ENCODE peak calls at places on chromosomes 7 and 10, in five cellular contexts. A, D, J, F and V are unnamed samples.

GRCh38 chr10:29784175-29784773 is 149.5 kb upstream of the SVIL start:
- DNase-seq in D (no peak), A (no peak), J (no peak), F (no peak), V (no peak)

GRCh38 chr7:157986051-157986450 is 601.6 kb downstream of the PTPRN2 start:
- DNase-seq in A (no peak), J (no peak), F (no peak), D (no peak), V (no peak)

GRCh38 chr7:109873296-109873695 is 1217.6 kb upstream of the LRRN3 start:
- DNase-seq in J (no peak), A (no peak), F (no peak), D (no peak), V (no peak)

GRCh38 chr7:33764752-33765451 is 140.4 kb upstream of the BMPER start:
- DNase-seq in F (no peak), A (no peak), D (no peak), J (no peak), V (no peak)

GRCh38 chr7:44149571-44150465 is 8.7 kb upstream of the MYL7 start:
- DNase-seq in J (no peak), D (no peak), A (no peak), F (no peak), V (no peak)

GRCh38 chr10:58743466-58744115 is 230.9 kb downstream of the BICC1 start:
- DNase-seq in F (no peak), J (no peak), A (no peak), D (no peak), V (no peak)

GRCh38 chr7:100053201-100053600 is 3.6 kb downstream of the ZSCAN21 start:
- DNase-seq in A (peak; percentile 19), J (no peak), D (no peak), F (no peak), V (peak; percentile 26)

GRCh38 chr7:15041226-15041625 is 138.7 kb upstream of the DGKB start:
- DNase-seq in A (no peak), F (no peak), D (no peak), J (no peak), V (no peak)

GRCh38 chr7:91201731-91202130 is 62.5 kb upstream of the FZD1 start:
- DNase-seq in F (no peak), J (no peak), D (no peak), A (no peak), V (no peak)

GRCh38 chr10:4082851-4083250 is 297.8 kb upstream of the KLF6 start:
- DNase-seq in D (no peak), A (no peak), F (no peak), J (no peak), V (no peak)

GRCh38 chr10:6048281-6049030 is 13.7 kb downstream of the IL2RA start:
- DNase-seq in D (no peak), F (no peak), A (no peak), J (peak; percentile 24), V (no peak)

GRCh38 chr7:67764312-67764711 is 767.7 kb downstream of the TYW1 start:
- DNase-seq in F (no peak), J (no peak), A (no peak), D (no peak), V (no peak)

GRCh38 chr10:73879296-73880173 is 5.2 kb upstream of the CAMK2G start:
- DNase-seq in D (peak; percentile 89), A (peak; percentile 63), J (peak; percentile 87), F (no peak), V (peak; percentile 71)

GRCh38 chr7:122770943-122771342 is 68.2 kb upstream of the RNF148 start:
- DNase-seq in A (no peak), F (no peak), D (no peak), J (no peak), V (no peak)

GRCh38 chr7:30849565-30849964 is 62.1 kb upstream of the AQP1 start:
- DNase-seq in J (no peak), D (no peak), F (no peak), A (no peak), V (no peak)

GRCh38 chr10:73577788-73578187 is 13.4 kb downstream of the USP54 start:
- DNase-seq in A (no peak), J (no peak), D (no peak), F (no peak), V (no peak)

GRCh38 chr7:69873512-69873911 is 275.2 kb downstream of the AUTS2 start:
- DNase-seq in J (no peak), D (no peak), A (no peak), F (no peak), V (no peak)

DNA sequence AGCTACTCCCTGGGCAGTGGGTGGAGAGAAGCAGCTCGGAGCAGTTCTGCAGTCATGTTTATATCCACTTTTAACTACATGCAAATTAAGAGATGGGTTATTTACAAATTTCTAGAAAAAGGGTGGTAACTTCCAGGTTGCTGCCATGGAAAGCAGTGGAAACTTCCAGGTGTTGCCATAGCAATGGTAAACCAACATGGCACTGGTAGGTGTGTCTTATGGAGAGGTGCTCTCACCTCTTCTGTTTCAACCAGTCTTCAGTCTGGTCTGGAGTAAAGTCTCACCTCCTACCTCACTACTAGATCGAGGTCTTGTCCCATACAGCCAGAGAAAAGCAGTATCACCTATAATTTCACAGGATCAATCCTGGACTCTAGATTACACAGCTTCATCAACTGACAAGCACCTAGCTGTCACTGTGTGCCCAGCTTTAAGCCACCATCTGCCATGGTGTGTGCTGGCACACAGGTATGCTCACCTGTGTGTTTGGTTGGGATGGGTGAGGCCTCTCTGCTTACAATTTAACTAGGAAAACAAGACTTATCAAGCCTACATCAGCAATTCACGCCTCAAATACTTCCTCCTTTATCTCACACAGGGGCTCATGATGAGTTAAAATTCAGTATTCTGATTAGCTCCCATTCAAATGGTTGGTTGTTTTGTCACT is 608.4 kb downstream of the PARD3 start:
- DNase-seq in J (no peak), A (no peak), F (no peak), D (no peak), V (no peak)
- TF ChIP-seq TAF1 in J (no peak), A (no peak), F (no peak), D (no peak), V (no peak)

DNA sequence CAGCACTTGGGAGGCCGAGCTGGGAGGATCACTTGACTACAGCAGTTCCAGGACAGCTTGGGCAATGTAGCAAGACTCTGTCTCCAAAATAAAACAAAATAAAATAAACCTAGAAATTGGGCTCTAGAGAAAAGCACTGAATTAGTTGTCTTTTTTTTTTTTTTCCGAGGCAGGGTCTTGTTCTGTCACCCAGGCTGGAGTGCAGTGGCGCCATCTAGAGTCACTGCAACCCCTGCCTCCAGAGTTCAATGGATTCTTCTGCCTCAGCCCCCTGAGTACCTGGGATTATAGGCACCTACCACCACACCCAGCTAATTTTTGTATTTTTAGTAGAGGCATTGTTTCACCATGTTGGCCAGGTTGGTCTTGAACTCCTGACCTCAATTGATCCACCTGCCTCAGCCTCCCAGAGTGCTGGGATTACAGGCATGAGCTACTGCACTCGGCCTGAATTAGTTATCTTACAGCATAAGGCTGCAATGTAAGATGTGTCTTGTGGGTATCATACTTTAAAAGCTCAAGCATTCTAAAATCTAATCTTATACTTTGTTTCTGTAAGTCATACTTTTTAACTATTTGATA is 12.8 kb downstream of the MEIG1 start:
- DNase-seq in A (no peak), F (no peak), D (no peak), J (peak; percentile 63), V (no peak)
- TF ChIP-seq TAF1 in A (no peak), F (no peak), D (no peak), J (no peak), V (no peak)

GRCh38 chr7:153943428-153944370 is 108.5 kb upstream of the DPP6 start:
- DNase-seq in A (no peak), D (no peak), F (no peak), J (no peak), V (no peak)
- TF ChIP-seq TAF1 in A (no peak), D (no peak), F (no peak), J (no peak), V (no peak)

GRCh38 chr7:80277434-80278427 is 143.1 kb downstream of the GNAI1 start:
- DNase-seq in D (no peak), J (no peak), A (no peak), F (no peak), V (no peak)

GRCh38 chr7:80275192-80275605 is 140.6 kb downstream of the GNAI1 start:
- DNase-seq in J (no peak), F (no peak), A (no peak), D (no peak), V (no peak)

GRCh38 chr7:80278737-80279136 is 144.1 kb downstream of the GNAI1 start:
- DNase-seq in F (no peak), D (no peak), A (no peak), J (no peak), V (no peak)

GRCh38 chr7:80273327-80273726 is 138.7 kb downstream of the GNAI1 start:
- DNase-seq in J (no peak), A (no peak), F (no peak), D (no peak), V (no peak)
- TF ChIP-seq TAF1 in J (no peak), A (no peak), F (no peak), D (no peak), V (no peak)

GRCh38 chr7:75028299-75028698 is 45.3 kb downstream of the RCC1L start:
- DNase-seq in D (no peak), J (no peak), F (no peak), A (no peak), V (no peak)
- TF ChIP-seq TAF1 in D (no peak), J (no peak), F (no peak), A (no peak), V (no peak)

DNA sequence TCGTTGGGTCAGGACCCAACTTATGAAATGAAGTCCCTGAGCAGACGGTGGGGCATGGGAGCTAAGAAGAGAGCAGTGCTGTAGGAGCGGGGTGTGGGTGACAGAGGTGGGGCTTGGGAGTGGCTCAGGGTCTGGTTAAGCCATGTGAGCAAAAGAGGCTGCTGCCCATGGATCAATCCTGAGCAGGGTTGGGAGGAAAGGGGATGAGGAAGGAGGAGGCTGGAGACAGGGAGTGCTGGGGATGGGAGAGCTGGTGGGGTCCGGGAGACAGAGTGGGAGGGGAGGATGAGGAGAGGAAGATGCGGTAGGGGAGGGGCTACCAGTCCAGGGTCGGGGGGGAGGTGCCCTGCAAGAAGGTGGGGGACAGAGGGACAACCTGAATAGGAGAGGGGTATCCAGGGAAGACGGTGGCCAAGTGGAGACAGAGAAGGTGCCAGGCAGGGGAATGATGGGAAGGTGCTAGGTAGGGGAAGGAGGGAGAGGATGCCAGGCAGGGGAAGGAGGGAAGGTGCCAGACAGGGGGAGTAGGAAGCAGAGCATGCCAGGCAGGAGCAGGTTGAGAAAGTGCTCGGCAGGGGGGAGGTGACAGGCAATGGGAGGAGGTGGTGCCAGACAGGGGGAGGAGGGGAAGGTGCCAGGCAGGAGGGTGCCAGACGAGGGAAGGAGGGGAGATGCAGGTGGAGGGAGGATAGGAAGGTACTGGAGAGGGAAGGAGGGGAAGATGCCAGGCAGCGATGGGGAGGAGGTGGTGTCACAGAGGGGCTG is 27.5 kb upstream of the SMARCD3 start:
- DNase-seq in J (no peak), D (no peak), A (no peak), F (no peak), V (no peak)
- TF ChIP-seq TAF1 in J (no peak), D (no peak), A (no peak), F (no peak), V (no peak)